ENCODE peak calls at places on chromosomes 13 and 19, in seven cellular contexts. H is HCT116, Q is K562, C is HepG2, P is H1, O is SK-N-SH, K is GM12878. B is an unnamed sample.

GRCh38 chr19:4909172-4909896 is at the start of gene UHRF1:
- DNase-seq in H (no peak), Q (peak), C (peak), P (peak), O (peak), K (no peak), B (peak)

GRCh38 chr19:44846455-44847143 is 502 bp downstream of the NECTIN2 start:
- DNase-seq in H (no peak), Q (peak), C (no peak), P (peak), O (peak), K (no peak), B (no peak)

GRCh38 chr19:44635581-44636438 is 7.9 kb upstream of the PVR start:
- DNase-seq in H (no peak), Q (no peak), C (no peak), P (no peak), O (no peak), K (no peak), B (no peak)

GRCh38 chr19:36081894-36082293 is 27.2 kb downstream of the WDR62 start:
- DNase-seq in H (no peak), Q (no peak), C (no peak), P (no peak), O (no peak), K (no peak), B (no peak)

GRCh38 chr13:49086711-49087110 is 111.0 kb downstream of the FNDC3A start:
- DNase-seq in H (peak), Q (no peak), C (no peak), P (no peak), O (no peak), K (no peak), B (no peak)

GRCh38 chr13:30580852-30581502 is 36.7 kb upstream of the USPL1 start:
- DNase-seq in H (no peak), Q (no peak), C (no peak), P (no peak), O (no peak), K (no peak), B (no peak)

GRCh38 chr13:75704194-75704941 is 68.2 kb downstream of the LMO7 start:
- DNase-seq in H (no peak), Q (no peak), C (no peak), P (no peak), O (no peak), K (no peak), B (peak)

GRCh38 chr13:107295391-107296157 is 727.6 kb upstream of the ARGLU1 start:
- DNase-seq in H (no peak), Q (no peak), C (no peak), P (no peak), O (no peak), K (no peak), B (no peak)

GRCh38 chr13:80952158-80952557 is 611.2 kb upstream of the SPRY2 start:
- DNase-seq in H (no peak), Q (no peak), C (no peak), P (no peak), O (no peak), K (no peak), B (no peak)

GRCh38 chr19:3508771-3509535 is 2.8 kb downstream of the FZR1 start:
- DNase-seq in H (no peak), Q (peak), C (no peak), P (no peak), O (no peak), K (no peak), B (no peak)

GRCh38 chr19:47511681-47512080 is 3.2 kb downstream of the NAPA start:
- DNase-seq in H (no peak), Q (no peak), C (no peak), P (no peak), O (no peak), K (no peak), B (no peak)

GRCh38 chr19:46717034-46717715 is at the start of gene PRKD2:
- DNase-seq in H (no peak), Q (peak), C (peak), P (peak), O (peak), K (no peak), B (peak)

GRCh38 chr13:34412295-34412694 is 529.8 kb upstream of the NBEA start:
- DNase-seq in H (no peak), Q (no peak), C (no peak), P (no peak), O (no peak), K (no peak), B (no peak)

GRCh38 chr19:17722655-17723240 is 3.5 kb downstream of the MAP1S start:
- DNase-seq in H (no peak), Q (no peak), C (no peak), P (no peak), O (no peak), K (no peak), B (no peak)

GRCh38 chr19:51274037-51274370 is 23.1 kb downstream of the SIGLECL1 start:
- DNase-seq in H (no peak), Q (no peak), C (no peak), P (no peak), O (no peak), K (no peak), B (no peak)

GRCh38 chr19:51274371-51274770 is 23.5 kb downstream of the SIGLECL1 start:
- DNase-seq in H (no peak), Q (no peak), C (no peak), P (peak), O (no peak), K (no peak), B (no peak)

GRCh38 chr19:51272183-51272817 is 21.4 kb downstream of the SIGLECL1 start:
- DNase-seq in H (no peak), Q (peak), C (no peak), P (peak), O (no peak), K (no peak), B (no peak)

DNA sequence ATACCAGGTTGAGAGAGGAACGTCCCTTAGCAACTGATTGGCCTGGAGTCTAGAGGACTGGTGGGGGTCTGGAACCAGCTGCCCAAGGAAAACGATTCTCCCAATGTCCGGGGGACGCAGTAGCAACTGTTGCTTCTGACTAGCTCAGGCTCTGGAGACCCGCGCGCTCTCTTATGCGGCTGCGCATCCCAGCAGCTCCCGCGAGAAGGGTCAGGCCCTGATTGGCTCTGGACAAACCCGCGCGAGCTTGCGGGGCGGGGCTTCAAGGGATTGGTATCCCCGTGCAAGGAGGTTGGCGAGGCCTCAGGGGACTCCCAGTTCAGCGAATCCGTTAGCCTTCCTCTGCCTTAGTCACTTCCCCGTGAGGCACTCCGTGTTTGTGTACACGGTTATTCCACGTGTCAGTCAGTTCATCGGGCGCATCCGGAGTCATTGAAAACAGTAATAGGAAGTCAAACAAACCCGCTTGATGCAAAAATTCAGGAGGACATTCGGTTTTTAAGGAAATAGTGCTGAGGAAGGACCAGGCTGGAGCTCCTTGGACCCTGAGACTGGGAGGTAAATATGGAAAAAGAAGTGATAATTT is 20.2 kb downstream of the SIGLECL1 start:
- DNase-seq in H (no peak), Q (no peak), C (no peak), P (peak), O (peak), K (no peak), B (no peak)
- TF ChIP-seq JUND in H (no peak), Q (no peak), C (no peak), P (no peak), O (no peak), K (no peak), B (no peak)

GRCh38 chr13:104875008-104875762 is 1660.3 kb downstream of the EFNB2 start:
- DNase-seq in H (no peak), Q (no peak), C (no peak), P (no peak), O (no peak), K (no peak), B (no peak)
- TF ChIP-seq JUND in H (no peak), Q (no peak), C (no peak), P (no peak), O (no peak), K (no peak), B (no peak)

GRCh38 chr19:38402967-38403674 is at the start of gene FAM98C:
- DNase-seq in H (peak), Q (peak), C (peak), P (peak), O (peak), K (peak), B (peak)
- TF ChIP-seq JUND in H (no peak), Q (no peak), C (no peak), P (no peak), O (no peak), K (no peak), B (no peak)

DNA sequence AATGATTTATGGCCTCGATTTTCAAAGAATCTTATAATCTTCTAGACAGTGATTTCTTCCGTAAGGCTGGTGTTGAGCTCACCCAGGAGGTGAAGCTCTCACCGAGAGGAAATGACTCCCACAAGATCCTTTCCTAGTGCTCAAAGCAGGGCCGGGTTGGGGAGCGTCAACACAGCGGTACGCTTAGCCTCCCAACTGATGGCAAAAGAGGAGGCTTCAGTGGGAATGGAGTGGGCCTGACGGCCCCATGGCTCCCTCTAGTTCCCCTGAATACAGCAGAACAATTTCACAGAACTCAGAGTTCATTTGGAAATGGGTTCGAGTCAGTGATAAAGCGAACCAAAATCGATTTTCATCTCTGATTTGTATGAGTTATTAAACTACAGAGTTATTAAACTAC is 449.5 kb downstream of the KLF12 start:
- DNase-seq in H (no peak), Q (no peak), C (no peak), P (no peak), O (no peak), K (no peak), B (no peak)
- TF ChIP-seq JUND in H (no peak), Q (no peak), C (no peak), P (no peak), O (no peak), K (no peak), B (no peak)

GRCh38 chr19:42198676-42199439 is 18.6 kb downstream of the DEDD2 start:
- DNase-seq in H (no peak), Q (no peak), C (no peak), P (no peak), O (no peak), K (peak), B (no peak)
- TF ChIP-seq JUND in H (no peak), Q (no peak), C (no peak), P (no peak), O (no peak), K (no peak), B (no peak)

GRCh38 chr13:105774739-105775460 is 760.6 kb downstream of the EFNB2 start:
- DNase-seq in H (peak), Q (no peak), C (peak), P (no peak), O (no peak), K (no peak), B (peak)
- TF ChIP-seq JUND in H (peak), Q (no peak), C (no peak), P (no peak), O (no peak), K (no peak), B (no peak)

GRCh38 chr13:77565635-77566034 is 30.1 kb downstream of the SCEL start:
- DNase-seq in H (peak), Q (peak), C (peak), P (no peak), O (peak), K (no peak), B (peak)
- TF ChIP-seq JUND in H (no peak), Q (no peak), C (no peak), P (no peak), O (no peak), K (no peak), B (no peak)

GRCh38 chr13:24648983-24649684 is 31.1 kb upstream of the ATP12A start:
- DNase-seq in H (no peak), Q (no peak), C (no peak), P (no peak), O (no peak), K (no peak), B (no peak)
- TF ChIP-seq JUND in H (no peak), Q (no peak), C (no peak), P (no peak), O (no peak), K (no peak), B (no peak)

DNA sequence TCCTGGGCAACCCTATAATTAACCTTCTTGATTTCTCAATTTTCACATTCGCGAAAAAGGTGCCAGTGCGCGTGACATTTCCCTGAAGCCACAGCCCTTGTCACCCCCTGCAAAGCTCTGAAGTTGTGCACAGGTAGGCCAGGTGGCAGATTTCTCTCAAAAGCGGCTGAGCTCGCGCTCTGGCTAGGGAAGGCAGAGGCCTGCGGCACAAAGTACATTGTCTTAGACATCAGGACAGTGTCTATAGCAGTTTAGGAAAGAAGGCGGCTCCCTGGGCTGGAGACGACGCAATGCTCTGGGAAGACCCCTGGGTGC is 42.9 kb upstream of the ZNF14 start:
- DNase-seq in H (no peak), Q (no peak), C (no peak), P (no peak), O (no peak), K (no peak), B (no peak)
- TF ChIP-seq JUND in H (no peak), Q (no peak), C (no peak), P (no peak), O (no peak), K (no peak), B (no peak)

GRCh38 chr13:113124211-113125025 is 1.8 kb downstream of the F10 start:
- DNase-seq in H (no peak), Q (no peak), C (no peak), P (no peak), O (no peak), K (no peak), B (no peak)
- TF ChIP-seq JUND in H (no peak), Q (no peak), C (no peak), P (no peak), O (no peak), K (no peak), B (no peak)

B was measured in T47D.